ENCODE peak calls at places on chromosomes 2 and 18, in seven cellular contexts. One of them, this sample, is unnamed.
A peak's percentile ranks its signal among the peaks of the same experiment; 100 is the strongest.

GRCh38 chr2:9239616-9240015 is 33.0 kb downstream of the ASAP2 start:
- DNase-seq in trophoblast cell: no peak
- DNase-seq in mammary epithelial cell: no peak
- DNase-seq in fibroblast of lung: no peak
- DNase-seq in IMR-90: no peak
- DNase-seq in MM.1S: no peak
- DNase-seq in astrocyte: no peak
- DNase-seq in this sample: no peak

GRCh38 chr2:74891136-74891764 is 57.3 kb downstream of the HK2 start:
- DNase-seq in trophoblast cell: no peak
- DNase-seq in mammary epithelial cell: no peak
- DNase-seq in fibroblast of lung: no peak
- DNase-seq in IMR-90: no peak
- DNase-seq in MM.1S: no peak
- DNase-seq in astrocyte: no peak
- DNase-seq in this sample: no peak

GRCh38 chr2:6679481-6679880 is 186.2 kb downstream of the CMPK2 start:
- DNase-seq in trophoblast cell: no peak
- DNase-seq in mammary epithelial cell: no peak
- DNase-seq in fibroblast of lung: no peak
- DNase-seq in IMR-90: no peak
- DNase-seq in MM.1S: no peak
- DNase-seq in astrocyte: no peak
- DNase-seq in this sample: no peak

GRCh38 chr18:73859998-73860397 is 287.6 kb downstream of the FBXO15 start:
- DNase-seq in trophoblast cell: no peak
- DNase-seq in mammary epithelial cell: no peak
- DNase-seq in fibroblast of lung: no peak
- DNase-seq in IMR-90: no peak
- DNase-seq in MM.1S: no peak
- DNase-seq in astrocyte: no peak
- DNase-seq in this sample: no peak

GRCh38 chr18:77944533-77944932 is 694.9 kb downstream of the GALR1 start:
- DNase-seq in trophoblast cell: no peak
- DNase-seq in mammary epithelial cell: no peak
- DNase-seq in fibroblast of lung: no peak
- DNase-seq in IMR-90: no peak
- DNase-seq in MM.1S: no peak
- DNase-seq in astrocyte: no peak
- DNase-seq in this sample: no peak

GRCh38 chr2:61658841-61659780 is 121.0 kb upstream of the XPO1 start:
- DNase-seq in trophoblast cell: peak; percentile 12
- DNase-seq in mammary epithelial cell: peak; percentile 21
- DNase-seq in fibroblast of lung: peak; percentile 65
- DNase-seq in IMR-90: peak; percentile 61
- DNase-seq in MM.1S: peak; percentile 83
- DNase-seq in astrocyte: peak; percentile 42
- DNase-seq in this sample: peak; percentile 82

GRCh38 chr2:10658041-10658913 is 31.5 kb downstream of the NOL10 start:
- DNase-seq in trophoblast cell: no peak
- DNase-seq in mammary epithelial cell: peak; percentile 90
- DNase-seq in fibroblast of lung: peak; percentile 59
- DNase-seq in IMR-90: peak; percentile 82
- DNase-seq in MM.1S: peak; percentile 14
- DNase-seq in astrocyte: peak; percentile 91
- DNase-seq in this sample: peak; percentile 76

GRCh38 chr2:239249781-239250180 is 151.0 kb downstream of the HDAC4 start:
- DNase-seq in trophoblast cell: no peak
- DNase-seq in mammary epithelial cell: no peak
- DNase-seq in fibroblast of lung: peak; percentile 89
- DNase-seq in IMR-90: peak; percentile 93
- DNase-seq in MM.1S: no peak
- DNase-seq in astrocyte: peak; percentile 17
- DNase-seq in this sample: peak; percentile 10

GRCh38 chr18:57743008-57743407 is 60.1 kb downstream of the ATP8B1 start:
- DNase-seq in trophoblast cell: no peak
- DNase-seq in mammary epithelial cell: peak; percentile 83
- DNase-seq in fibroblast of lung: peak; percentile 54
- DNase-seq in IMR-90: peak; percentile 81
- DNase-seq in MM.1S: no peak
- DNase-seq in astrocyte: peak; percentile 93
- DNase-seq in this sample: peak; percentile 73

GRCh38 chr18:58846325-58846724 is 18.4 kb upstream of the ZNF532 start:
- DNase-seq in trophoblast cell: no peak
- DNase-seq in mammary epithelial cell: no peak
- DNase-seq in fibroblast of lung: no peak
- DNase-seq in IMR-90: no peak
- DNase-seq in MM.1S: no peak
- DNase-seq in astrocyte: no peak
- DNase-seq in this sample: no peak

GRCh38 chr2:47631840-47632398 is 151.0 kb upstream of the MSH6 start:
- DNase-seq in trophoblast cell: peak; percentile 93
- DNase-seq in mammary epithelial cell: peak; percentile 71
- DNase-seq in fibroblast of lung: peak; percentile 44
- DNase-seq in IMR-90: peak; percentile 68
- DNase-seq in MM.1S: no peak
- DNase-seq in astrocyte: peak; percentile 73
- DNase-seq in this sample: peak; percentile 77

GRCh38 chr2:231709636-231709980 is 1.3 kb downstream of the PTMA start:
- DNase-seq in trophoblast cell: no peak
- DNase-seq in mammary epithelial cell: peak; percentile 36
- DNase-seq in fibroblast of lung: no peak
- DNase-seq in IMR-90: no peak
- DNase-seq in MM.1S: no peak
- DNase-seq in astrocyte: no peak
- DNase-seq in this sample: peak; percentile 60

GRCh38 chr2:27408601-27409320 is 630 bp downstream of the PPM1G start:
- DNase-seq in trophoblast cell: no peak
- DNase-seq in mammary epithelial cell: peak; percentile 26
- DNase-seq in fibroblast of lung: no peak
- DNase-seq in IMR-90: no peak
- DNase-seq in MM.1S: peak; percentile 43
- DNase-seq in astrocyte: no peak
- DNase-seq in this sample: peak; percentile 66

GRCh38 chr18:22935431-22935830 is 2.3 kb downstream of the RBBP8 start:
- DNase-seq in trophoblast cell: no peak
- DNase-seq in mammary epithelial cell: peak; percentile 17
- DNase-seq in fibroblast of lung: no peak
- DNase-seq in IMR-90: no peak
- DNase-seq in MM.1S: no peak
- DNase-seq in astrocyte: no peak
- DNase-seq in this sample: no peak

GRCh38 chr2:216596234-216596985 is 36.8 kb upstream of the IGFBP2 start:
- DNase-seq in trophoblast cell: no peak
- DNase-seq in mammary epithelial cell: no peak
- DNase-seq in fibroblast of lung: peak; percentile 84
- DNase-seq in IMR-90: peak; percentile 87
- DNase-seq in MM.1S: no peak
- DNase-seq in astrocyte: peak; percentile 51
- DNase-seq in this sample: peak; percentile 96

GRCh38 chr2:102251042-102251848 is 60.1 kb upstream of the IL1RL1 start:
- DNase-seq in trophoblast cell: peak; percentile 62
- DNase-seq in mammary epithelial cell: no peak
- DNase-seq in fibroblast of lung: peak; percentile 32
- DNase-seq in IMR-90: no peak
- DNase-seq in MM.1S: peak; percentile 35
- DNase-seq in astrocyte: peak; percentile 14
- DNase-seq in this sample: peak; percentile 58

GRCh38 chr2:133194068-133194655 is 374.1 kb downstream of the NCKAP5 start:
- DNase-seq in trophoblast cell: no peak
- DNase-seq in mammary epithelial cell: peak; percentile 12
- DNase-seq in fibroblast of lung: peak; percentile 54
- DNase-seq in IMR-90: peak; percentile 41
- DNase-seq in MM.1S: no peak
- DNase-seq in astrocyte: no peak
- DNase-seq in this sample: peak; percentile 15

GRCh38 chr18:80231151-80231550 is 16.2 kb downstream of the PARD6G start:
- DNase-seq in trophoblast cell: no peak
- DNase-seq in mammary epithelial cell: no peak
- DNase-seq in fibroblast of lung: no peak
- DNase-seq in IMR-90: no peak
- DNase-seq in MM.1S: no peak
- DNase-seq in astrocyte: no peak
- DNase-seq in this sample: no peak

GRCh38 chr2:17878222-17879136 is at the start of gene KCNS3:
- DNase-seq in trophoblast cell: peak; percentile 79
- DNase-seq in mammary epithelial cell: peak; percentile 43
- DNase-seq in fibroblast of lung: no peak
- DNase-seq in IMR-90: peak; percentile 14
- DNase-seq in MM.1S: peak; percentile 64
- DNase-seq in astrocyte: no peak
- DNase-seq in this sample: peak; percentile 81

GRCh38 chr2:199480966-199481365 is 23.2 kb upstream of the SATB2 start:
- DNase-seq in trophoblast cell: no peak
- DNase-seq in mammary epithelial cell: no peak
- DNase-seq in fibroblast of lung: no peak
- DNase-seq in IMR-90: no peak
- DNase-seq in MM.1S: no peak
- DNase-seq in astrocyte: no peak
- DNase-seq in this sample: no peak

GRCh38 chr2:199471443-199472057 is 13.8 kb upstream of the SATB2 start:
- DNase-seq in trophoblast cell: peak; percentile 57
- DNase-seq in mammary epithelial cell: no peak
- DNase-seq in fibroblast of lung: peak; percentile 42
- DNase-seq in IMR-90: peak; percentile 45
- DNase-seq in MM.1S: peak; percentile 58
- DNase-seq in astrocyte: no peak
- DNase-seq in this sample: peak; percentile 93

GRCh38 chr2:199477277-199477834 is 19.6 kb upstream of the SATB2 start:
- DNase-seq in trophoblast cell: no peak
- DNase-seq in mammary epithelial cell: no peak
- DNase-seq in fibroblast of lung: no peak
- DNase-seq in IMR-90: no peak
- DNase-seq in MM.1S: no peak
- DNase-seq in astrocyte: no peak
- DNase-seq in this sample: no peak
- H3K27me3 ChIP-seq in trophoblast cell: no peaks in the 10 kb centered on the region
- H3K27me3 ChIP-seq in mammary epithelial cell: peaks cover 18% of the 10 kb centered on the region
- H3K27me3 ChIP-seq in fibroblast of lung: peaks cover 16% of the 10 kb centered on the region
- H3K27me3 ChIP-seq in IMR-90: peaks cover 25% of the 10 kb centered on the region
- H3K27me3 ChIP-seq in MM.1S: no peaks in the 10 kb centered on the region
- H3K27me3 ChIP-seq in astrocyte: peaks cover 24% of the 10 kb centered on the region
- H3K27me3 ChIP-seq in this sample: peaks cover 28% of the 10 kb centered on the region

DNA sequence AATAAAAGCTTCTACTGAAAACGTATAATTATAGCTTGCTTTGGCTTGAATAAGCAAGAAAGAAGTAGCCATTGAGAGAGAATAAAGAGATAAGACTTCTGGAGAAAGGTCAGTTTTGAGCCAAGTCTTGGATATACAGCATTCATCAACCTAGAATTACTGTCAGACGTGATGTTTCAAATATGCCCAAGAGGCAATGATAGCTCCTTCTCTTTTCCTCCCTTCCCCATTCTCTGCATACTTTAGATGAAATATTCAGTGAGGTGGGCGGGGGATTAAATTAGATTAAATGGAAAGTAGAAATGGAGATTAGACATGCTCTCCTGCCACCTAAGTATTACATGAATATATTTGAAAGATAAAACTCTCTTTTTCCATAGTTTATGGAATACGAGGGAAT is 8.7 kb downstream of the ANTXR1 start:
- DNase-seq in trophoblast cell: no peak
- DNase-seq in mammary epithelial cell: no peak
- DNase-seq in fibroblast of lung: no peak
- DNase-seq in IMR-90: no peak
- DNase-seq in MM.1S: no peak
- DNase-seq in astrocyte: peak; percentile 41
- DNase-seq in this sample: no peak
- H3K4me1 ChIP-seq in trophoblast cell: peaks cover 2% of the 10 kb centered on the region
- H3K4me1 ChIP-seq in mammary epithelial cell: peaks cover 27% of the 10 kb centered on the region
- H3K4me1 ChIP-seq in fibroblast of lung: peaks cover 9% of the 10 kb centered on the region
- H3K4me1 ChIP-seq in IMR-90: peaks cover 19% of the 10 kb centered on the region
- H3K4me1 ChIP-seq in MM.1S: no peaks in the 10 kb centered on the region
- H3K4me1 ChIP-seq in astrocyte: peaks cover 14% of the 10 kb centered on the region
- H3K4me1 ChIP-seq in this sample: peaks cover 32% of the 10 kb centered on the region

GRCh38 chr18:35464731-35465728 is 32.7 kb downstream of the INO80C start:
- DNase-seq in trophoblast cell: no peak
- DNase-seq in mammary epithelial cell: no peak
- DNase-seq in fibroblast of lung: no peak
- DNase-seq in IMR-90: no peak
- DNase-seq in MM.1S: no peak
- DNase-seq in astrocyte: no peak
- DNase-seq in this sample: no peak

GRCh38 chr18:35466334-35466733 is 31.4 kb downstream of the INO80C start:
- DNase-seq in trophoblast cell: no peak
- DNase-seq in mammary epithelial cell: no peak
- DNase-seq in fibroblast of lung: no peak
- DNase-seq in IMR-90: no peak
- DNase-seq in MM.1S: no peak
- DNase-seq in astrocyte: no peak
- DNase-seq in this sample: no peak

GRCh38 chr18:35466815-35467623 is 30.7 kb downstream of the INO80C start:
- DNase-seq in trophoblast cell: no peak
- DNase-seq in mammary epithelial cell: no peak
- DNase-seq in fibroblast of lung: no peak
- DNase-seq in IMR-90: no peak
- DNase-seq in MM.1S: no peak
- DNase-seq in astrocyte: no peak
- DNase-seq in this sample: no peak

GRCh38 chr18:35469696-35470095 is 28.1 kb downstream of the INO80C start:
- DNase-seq in trophoblast cell: no peak
- DNase-seq in mammary epithelial cell: no peak
- DNase-seq in fibroblast of lung: no peak
- DNase-seq in IMR-90: peak; percentile 44
- DNase-seq in MM.1S: no peak
- DNase-seq in astrocyte: no peak
- DNase-seq in this sample: no peak

GRCh38 chr18:35467624-35468016 is 30.1 kb downstream of the INO80C start:
- DNase-seq in trophoblast cell: peak; percentile 50
- DNase-seq in mammary epithelial cell: no peak
- DNase-seq in fibroblast of lung: no peak
- DNase-seq in IMR-90: no peak
- DNase-seq in MM.1S: no peak
- DNase-seq in astrocyte: no peak
- DNase-seq in this sample: no peak
- H3K9ac ChIP-seq in trophoblast cell: no peak overlapping the region
- H3K9ac ChIP-seq in mammary epithelial cell: no peak overlapping the region
- H3K9ac ChIP-seq in fibroblast of lung: no peak overlapping the region
- H3K9ac ChIP-seq in IMR-90: no peak overlapping the region
- H3K9ac ChIP-seq in MM.1S: no peak overlapping the region
- H3K9ac ChIP-seq in astrocyte: no peak overlapping the region
- H3K9ac ChIP-seq in this sample: no peak overlapping the region

DNA sequence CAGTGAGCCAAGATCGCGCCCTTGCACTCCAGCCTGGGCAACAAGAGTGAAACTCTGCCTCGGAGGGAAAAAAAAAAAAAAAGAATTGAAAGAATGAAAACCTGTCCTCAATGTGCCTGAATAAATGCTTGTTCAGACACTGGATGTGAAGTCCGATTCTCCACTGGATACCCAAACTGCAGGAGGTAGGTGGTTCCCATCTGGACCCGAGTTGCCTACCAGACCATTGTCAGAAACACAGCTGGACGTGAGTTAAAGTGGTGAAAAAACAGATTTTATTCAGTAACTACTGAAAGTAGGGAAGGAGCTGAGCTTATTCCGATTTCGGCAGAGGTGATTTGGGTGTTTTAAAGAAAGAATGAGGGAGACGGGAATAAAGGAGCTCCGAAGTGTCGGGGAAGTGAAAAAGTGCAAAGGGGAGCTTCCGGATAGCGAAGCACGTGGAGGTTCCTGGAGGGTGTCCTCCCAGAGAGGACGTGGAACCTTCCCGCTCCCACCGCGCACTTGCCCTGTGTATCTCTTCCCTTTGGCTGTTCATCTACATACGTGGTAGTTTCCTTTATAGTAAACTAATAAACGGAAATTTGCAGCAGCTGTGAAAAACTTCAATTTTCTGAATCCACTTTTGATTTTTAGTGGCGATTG is 10.4 kb upstream of the ZDBF2 start:
- DNase-seq in trophoblast cell: no peak
- DNase-seq in mammary epithelial cell: no peak
- DNase-seq in fibroblast of lung: no peak
- DNase-seq in IMR-90: no peak
- DNase-seq in MM.1S: no peak
- DNase-seq in astrocyte: no peak
- DNase-seq in this sample: no peak
- H3K27me3 ChIP-seq in trophoblast cell: peaks cover 43% of the 10 kb centered on the region
- H3K27me3 ChIP-seq in mammary epithelial cell: peaks cover 30% of the 10 kb centered on the region
- H3K27me3 ChIP-seq in fibroblast of lung: peaks cover 39% of the 10 kb centered on the region
- H3K27me3 ChIP-seq in IMR-90: peaks cover 61% of the 10 kb centered on the region
- H3K27me3 ChIP-seq in MM.1S: no peaks in the 10 kb centered on the region
- H3K27me3 ChIP-seq in astrocyte: peaks cover 85% of the 10 kb centered on the region
- H3K27me3 ChIP-seq in this sample: peaks cover 80% of the 10 kb centered on the region